ENCODE peak calls at places on chromosomes 6 and 20, in five cellular contexts. J is aorta; M is activated CD8-positive, alpha-beta memory T cell treated with anti-CD3 and anti-CD28 coated beads, Interleukin-2, amount 50 U/mL, for 4 hours; U is DMS 273 treated with DMSO at 0.1 percent for 48 hours; X is coronary artery. V is an unnamed sample.
A peak's percentile ranks its signal among the peaks of the same experiment; 100 is the strongest.

GRCh38 chr20:8095648-8096572 is 36.2 kb upstream of the PLCB1 start:
- DNase-seq in J (no peak), M (no peak), U (no peak), X (no peak), V (no peak)

GRCh38 chr20:3251806-3252205 is 12.8 kb upstream of the SLC4A11 start:
- DNase-seq in J (peak; percentile 65), M (no peak), U (no peak), X (no peak), V (no peak)

GRCh38 chr20:8032499-8032898 is 12.9 kb upstream of the TMX4 start:
- DNase-seq in J (no peak), M (no peak), U (no peak), X (no peak), V (no peak)

GRCh38 chr6:31462026-31462963 is 35.6 kb upstream of the MICB start:
- DNase-seq in J (no peak), M (no peak), U (no peak), X (no peak), V (no peak)

GRCh38 chr20:45927071-45927878 is 7.2 kb upstream of the PCIF1 start:
- DNase-seq in J (no peak), M (no peak), U (no peak), X (no peak), V (no peak)

GRCh38 chr6:123808556-123808955 is 4.9 kb downstream of the NKAIN2 start:
- DNase-seq in J (no peak), M (no peak), U (no peak), X (no peak), V (no peak)

GRCh38 chr6:44849829-44850228 is 462.3 kb downstream of the CDC5L start:
- DNase-seq in J (no peak), M (no peak), U (no peak), X (no peak), V (no peak)

GRCh38 chr6:126811307-126811706 is 307.2 kb upstream of the RSPO3 start:
- DNase-seq in J (no peak), M (no peak), U (no peak), X (no peak), V (no peak)

GRCh38 chr20:63060057-63060991 is 53.6 kb upstream of the BHLHE23 start:
- DNase-seq in J (peak; percentile 34), M (no peak), U (peak; percentile 74), X (peak; percentile 36), V (peak; percentile 48)

GRCh38 chr20:43976577-43976976 is 61.9 kb downstream of the TOX2 start:
- DNase-seq in J (no peak), M (no peak), U (no peak), X (no peak), V (no peak)

GRCh38 chr20:6525447-6526303 is 241.8 kb upstream of the BMP2 start:
- DNase-seq in J (no peak), M (no peak), U (no peak), X (no peak), V (no peak)

GRCh38 chr6:157077251-157077650 is 246.1 kb downstream of the TMEM242 start:
- DNase-seq in J (no peak), M (no peak), U (no peak), X (no peak), V (no peak)

GRCh38 chr6:143241110-143241509 is 180.4 kb downstream of the AIG1 start:
- DNase-seq in J (no peak), M (no peak), U (no peak), X (no peak), V (no peak)

GRCh38 chr20:25315418-25316210 is 67.7 kb downstream of the PYGB start:
- DNase-seq in J (peak; percentile 52), M (peak; percentile 6), U (no peak), X (no peak), V (no peak)

GRCh38 chr6:135686784-135687301 is 164.7 kb upstream of the PDE7B start:
- DNase-seq in J (no peak), M (no peak), U (no peak), X (no peak), V (no peak)

GRCh38 chr6:100846276-100846675 is 34.9 kb downstream of the ASCC3 start:
- DNase-seq in J (no peak), M (no peak), U (no peak), X (no peak), V (no peak)

GRCh38 chr20:61047515-61047914 is 204.5 kb upstream of the CDH4 start:
- DNase-seq in J (no peak), M (no peak), U (no peak), X (no peak), V (no peak)

GRCh38 chr6:56992703-56993102 is 37.8 kb downstream of the BEND6 start:
- DNase-seq in J (no peak), M (no peak), U (no peak), X (no peak), V (no peak)

GRCh38 chr20:64077094-64077493 is 2.2 kb downstream of the RGS19 start:
- DNase-seq in J (no peak), M (no peak), U (no peak), X (no peak), V (no peak)

GRCh38 chr6:52642381-52642780 is 28.5 kb upstream of the TMEM14A start:
- DNase-seq in J (no peak), M (no peak), U (no peak), X (no peak), V (peak; percentile 58)

GRCh38 chr6:139539852-139540251 is 165.4 kb upstream of the CITED2 start:
- DNase-seq in J (peak; percentile 85), M (no peak), U (no peak), X (peak; percentile 80), V (no peak)

GRCh38 chr6:24329451-24329850 is 28.4 kb downstream of the DCDC2 start:
- DNase-seq in J (no peak), M (no peak), U (no peak), X (no peak), V (no peak)

GRCh38 chr6:127971386-127971785 is 70.5 kb upstream of the THEMIS start:
- DNase-seq in J (no peak), M (no peak), U (no peak), X (no peak), V (no peak)

V was measured in NCI-H524 treated with DMSO at 0.1 percent for 48 hours.